ENCODE peak calls at places on chromosomes 6 and 20, in ten cellular contexts. R is cardiac muscle cell; U is heart left ventricle; A is NCI-H345; Q is HFF-Myc; X is HCEC 1CT; K is CD8-positive, alpha-beta memory T cell; H is lower leg skin; Y is nucleus accumbens; L is IMR-90. B is an unnamed sample.

GRCh38 chr6:121443953-121444590 is 8.6 kb downstream of the GJA1 start:
- DNase-seq in Q (no peak), Y (no peak), R (peak; percentile 36), L (no peak), A (no peak), H (no peak), U (peak; percentile 39), K (no peak), X (no peak), B (peak; percentile 39)

GRCh38 chr6:159788276-159788675 is 1.1 kb downstream of the TCP1 start:
- DNase-seq in R (no peak), X (no peak), Y (no peak), H (no peak), K (peak; percentile 49), L (no peak), Q (no peak), A (no peak), U (no peak), B (no peak)

GRCh38 chr6:3627501-3627900 is 124.0 kb downstream of the PXDC1 start:
- DNase-seq in L (no peak), Y (no peak), A (peak; percentile 6), U (no peak), K (no peak), H (peak; percentile 54), X (no peak), Q (no peak), R (no peak), B (no peak)

GRCh38 chr20:18743665-18744440 is 69.7 kb upstream of the SCP2D1 start:
- DNase-seq in A (no peak), K (no peak), R (no peak), H (no peak), Q (no peak), U (no peak), X (no peak), Y (no peak), L (no peak), B (no peak)

GRCh38 chr20:31570735-31571617 is 34.1 kb upstream of the ID1 start:
- DNase-seq in Y (peak; percentile 87), R (no peak), H (no peak), X (no peak), U (no peak), Q (no peak), K (no peak), A (no peak), L (no peak), B (peak; percentile 74)

GRCh38 chr20:7650481-7650880 is 289.8 kb downstream of the HAO1 start:
- DNase-seq in U (no peak), X (peak; percentile 77), R (peak; percentile 36), Q (no peak), K (no peak), Y (no peak), L (no peak), H (no peak), A (peak; percentile 65), B (peak; percentile 45)

GRCh38 chr20:17875981-17876385 is 92.6 kb downstream of the SNX5 start:
- DNase-seq in R (peak; percentile 31), Y (no peak), Q (no peak), X (no peak), H (no peak), K (no peak), U (no peak), A (no peak), L (no peak), B (no peak)

GRCh38 chr6:118706702-118707101 is 55.3 kb upstream of the CEP85L start:
- DNase-seq in H (no peak), Y (no peak), L (no peak), K (no peak), A (no peak), R (peak; percentile 9), U (no peak), X (peak; percentile 27), Q (no peak), B (no peak)

GRCh38 chr20:25695532-25696383 is 895 bp downstream of the ZNF337 start:
- DNase-seq in R (no peak), U (no peak), H (no peak), L (no peak), Q (no peak), K (no peak), X (peak; percentile 7), A (no peak), Y (no peak), B (peak; percentile 57)

GRCh38 chr20:61660559-61660958 is 405.1 kb downstream of the TAF4 start:
- DNase-seq in Q (no peak), K (no peak), X (no peak), H (no peak), R (no peak), Y (no peak), L (no peak), A (no peak), U (no peak), B (no peak)

GRCh38 chr20:1489764-1490436 is 1.3 kb downstream of the SIRPB2 start:
- DNase-seq in Y (no peak), A (no peak), U (no peak), X (no peak), K (no peak), R (no peak), H (no peak), Q (no peak), L (no peak), B (peak; percentile 78)

GRCh38 chr6:113172531-113172966 is 684.6 kb upstream of the MARCKS start:
- DNase-seq in X (no peak), L (no peak), H (no peak), K (no peak), Q (no peak), A (peak; percentile 77), U (peak; percentile 43), Y (peak; percentile 6), R (peak; percentile 58), B (peak; percentile 24)

GRCh38 chr20:10505320-10506226 is 70.5 kb downstream of the SLX4IP start:
- DNase-seq in X (peak; percentile 32), H (no peak), Q (no peak), A (no peak), L (peak; percentile 35), Y (no peak), K (no peak), U (no peak), R (peak; percentile 63), B (peak; percentile 69)

GRCh38 chr20:51934301-51935002 is 132.1 kb upstream of the SALL4 start:
- DNase-seq in K (no peak), U (no peak), A (no peak), Y (no peak), X (no peak), H (no peak), L (no peak), R (no peak), Q (no peak), B (no peak)

GRCh38 chr20:19540401-19540800 is 217.7 kb upstream of the RIN2 start:
- DNase-seq in A (no peak), R (no peak), U (no peak), Q (no peak), K (no peak), X (no peak), L (no peak), H (no peak), Y (no peak), B (peak; percentile 14)

GRCh38 chr6:53441035-53441493 is 92.3 kb upstream of the ELOVL5 start:
- DNase-seq in U (no peak), H (no peak), R (no peak), Q (no peak), L (peak; percentile 22), Y (no peak), K (no peak), X (peak; percentile 9), A (no peak), B (peak; percentile 53)

GRCh38 chr20:4791121-4791520 is 69.4 kb downstream of the PRND start:
- DNase-seq in Y (no peak), Q (no peak), X (no peak), U (no peak), A (no peak), L (no peak), H (no peak), R (no peak), K (no peak), B (no peak)

GRCh38 chr6:13987400-13987865 is 62.7 kb downstream of the RNF182 start:
- DNase-seq in Q (no peak), H (no peak), X (no peak), L (no peak), R (no peak), A (no peak), K (no peak), Y (no peak), U (no peak), B (no peak)

GRCh38 chr6:12222405-12223366 is 67.5 kb upstream of the EDN1 start:
- DNase-seq in Q (no peak), X (no peak), Y (no peak), H (no peak), U (no peak), K (no peak), A (no peak), L (no peak), R (no peak), B (no peak)

GRCh38 chr20:401682-402495 is 6.2 kb upstream of the RBCK1 start:
- DNase-seq in L (peak; percentile 80), R (peak; percentile 51), K (no peak), Q (no peak), H (no peak), A (peak; percentile 36), Y (no peak), X (peak; percentile 43), U (no peak), B (peak; percentile 47)

GRCh38 chr20:35232575-35232974 is 6.1 kb downstream of the MMP24 start:
- DNase-seq in L (peak; percentile 75), U (no peak), R (peak; percentile 51), K (no peak), Q (no peak), A (peak; percentile 12), H (no peak), Y (no peak), X (peak; percentile 37), B (peak; percentile 69)

GRCh38 chr6:142631517-142632385 is 313.2 kb downstream of the HIVEP2 start:
- DNase-seq in R (no peak), H (no peak), X (no peak), Q (peak; percentile 11), A (no peak), K (no peak), Y (no peak), U (no peak), L (no peak), B (peak; percentile 54)

GRCh38 chr6:144877118-144877517 is 592.0 kb downstream of the UTRN start:
- DNase-seq in H (no peak), L (no peak), R (no peak), Q (no peak), U (no peak), X (no peak), K (no peak), A (no peak), Y (no peak), B (no peak)

GRCh38 chr20:38133680-38134426 is 31.2 kb downstream of the TGM2 start:
- DNase-seq in X (no peak), Y (no peak), K (no peak), L (no peak), R (no peak), A (no peak), Q (no peak), H (peak; percentile 42), U (no peak), B (no peak)

GRCh38 chr6:5995705-5996686 is 10.7 kb downstream of the NRN1 start:
- DNase-seq in K (no peak), L (peak; percentile 19), Q (no peak), R (no peak), H (peak; percentile 96), U (peak; percentile 81), A (peak; percentile 2), Y (no peak), X (peak; percentile 60), B (peak; percentile 24)

GRCh38 chr6:154617175-154617574 is 106.7 kb upstream of the CNKSR3 start:
- DNase-seq in Y (no peak), Q (no peak), R (peak; percentile 12), U (no peak), L (peak; percentile 17), A (no peak), H (no peak), X (peak; percentile 20), K (no peak), B (peak; percentile 52)

GRCh38 chr20:37714973-37715657 is 21.3 kb downstream of the CTNNBL1 start:
- DNase-seq in Y (no peak), H (no peak), K (no peak), R (peak; percentile 43), L (peak; percentile 64), X (no peak), U (no peak), A (no peak), Q (no peak), B (peak; percentile 65)

GRCh38 chr20:32538526-32538918 is 46.6 kb downstream of the NOL4L start:
- DNase-seq in Y (no peak), L (no peak), Q (no peak), U (no peak), H (no peak), K (peak; percentile 67), R (peak; percentile 57), X (no peak), A (no peak), B (peak; percentile 40)